ENCODE peak calls at places on chromosomes 6 and 20, in four cellular contexts. C is amniotic stem cell, P is DND-41, O is cardiac fibroblast. G is an unnamed sample.

GRCh38 chr6:54264581-54265272 is 43.5 kb upstream of the TINAG start:
- DNase-seq in C (no peak), P (no peak), O (no peak), G (no peak)

GRCh38 chr6:46491201-46491788 is at the start of gene RCAN2:
- DNase-seq in C (peak; percentile 58), P (no peak), O (peak; percentile 7), G (no peak)

GRCh38 chr20:4802522-4802921 is 80.8 kb downstream of the PRND start:
- DNase-seq in C (no peak), P (no peak), O (no peak), G (no peak)

GRCh38 chr6:26170181-26170580 is 83.0 kb downstream of the HFE start:
- DNase-seq in C (no peak), P (no peak), O (no peak), G (no peak)

GRCh38 chr20:18164356-18164755 is 26.7 kb downstream of the KAT14 start:
- DNase-seq in C (no peak), P (no peak), O (no peak), G (no peak)

GRCh38 chr6:25179051-25179778 is 100.0 kb upstream of the CARMIL1 start:
- DNase-seq in C (peak; percentile 17), P (no peak), O (peak; percentile 93), G (no peak)

GRCh38 chr20:36645998-36646397 is at the start of gene SLA2:
- DNase-seq in C (no peak), P (peak; percentile 85), O (no peak), G (peak; percentile 87)

GRCh38 chr6:15088904-15089568 is 156.8 kb upstream of the JARID2 start:
- DNase-seq in C (no peak), P (no peak), O (no peak), G (no peak)

GRCh38 chr20:11354841-11355240 is 562.9 kb upstream of the BTBD3 start:
- DNase-seq in C (no peak), P (no peak), O (no peak), G (no peak)

GRCh38 chr20:49508435-49509199 is 26.1 kb upstream of the KCNB1 start:
- DNase-seq in C (no peak), P (peak; percentile 34), O (peak; percentile 61), G (peak; percentile 54)

GRCh38 chr6:132511159-132511835 is 1.6 kb downstream of the STX7 start:
- DNase-seq in C (no peak), P (no peak), O (peak; percentile 19), G (no peak)

GRCh38 chr6:133895573-133896343 is 6.8 kb downstream of the TCF21 start:
- DNase-seq in C (no peak), P (no peak), O (peak; percentile 44), G (no peak)

GRCh38 chr6:2754396-2754795 is 3.7 kb upstream of the MYLK4 start:
- DNase-seq in C (no peak), P (no peak), O (no peak), G (no peak)

GRCh38 chr20:53942121-53942816 is 128.1 kb downstream of the BCAS1 start:
- DNase-seq in C (no peak), P (no peak), O (no peak), G (no peak)

GRCh38 chr20:10929023-10929422 is 255.2 kb upstream of the JAG1 start:
- DNase-seq in C (no peak), P (no peak), O (no peak), G (no peak)

GRCh38 chr6:34509782-34510181 is 43.9 kb downstream of the PACSIN1 start:
- DNase-seq in C (no peak), P (no peak), O (no peak), G (no peak)

GRCh38 chr6:111952821-111953535 is 79.7 kb upstream of the FYN start:
- DNase-seq in C (no peak), P (no peak), O (no peak), G (no peak)

GRCh38 chr6:31202259-31203166 is 32.0 kb upstream of the POU5F1 start:
- DNase-seq in C (no peak), P (no peak), O (no peak), G (no peak)

G was measured in Jurkat, Clone E6-1.